ENCODE peak calls at places on chromosomes 11 and 22, in five cellular contexts. N, S, Z, L and Q are unnamed samples.

GRCh38 chr11:94768602-94769511 is 701 bp downstream of the AMOTL1 start:
- DNase-seq in N (no peak), S (no peak), Z (peak), L (no peak), Q (peak)

GRCh38 chr11:21460082-21460481 is 732.8 kb upstream of the ANO5 start:
- DNase-seq in N (no peak), S (no peak), Z (no peak), L (no peak), Q (no peak)

GRCh38 chr11:123197711-123198110 is 2.7 kb upstream of the CLMP start:
- DNase-seq in N (no peak), S (no peak), Z (no peak), L (no peak), Q (peak)

GRCh38 chr11:116535954-116536353 is 236.8 kb downstream of the BUD13 start:
- DNase-seq in N (no peak), S (no peak), Z (no peak), L (no peak), Q (no peak)

GRCh38 chr11:35798983-35799382 is 136.4 kb downstream of the TRIM44 start:
- DNase-seq in N (no peak), S (no peak), Z (no peak), L (no peak), Q (no peak)

GRCh38 chr11:110966131-110966530 is 253.9 kb upstream of the ARHGAP20 start:
- DNase-seq in N (no peak), S (no peak), Z (no peak), L (no peak), Q (no peak)

GRCh38 chr11:79437981-79438630 is 2.7 kb downstream of the TENM4 start:
- DNase-seq in N (no peak), S (no peak), Z (no peak), L (no peak), Q (no peak)

GRCh38 chr11:100396281-100396680 is 290.8 kb upstream of the ARHGAP42 start:
- DNase-seq in N (no peak), S (no peak), Z (no peak), L (no peak), Q (no peak)

GRCh38 chr22:35480143-35480542 is 60.5 kb upstream of the RASD2 start:
- DNase-seq in N (no peak), S (no peak), Z (no peak), L (no peak), Q (no peak)

GRCh38 chr11:75558939-75559843 is 2.9 kb upstream of the SERPINH1 start:
- DNase-seq in N (no peak), S (no peak), Z (no peak), L (no peak), Q (no peak)

GRCh38 chr22:48699531-48699930 is 1128.1 kb downstream of the BRD1 start:
- DNase-seq in N (no peak), S (no peak), Z (no peak), L (no peak), Q (no peak)
- TF ChIP-seq MAX in N (no peak), S (no peak), Z (no peak), L (no peak), Q (no peak)

DNA sequence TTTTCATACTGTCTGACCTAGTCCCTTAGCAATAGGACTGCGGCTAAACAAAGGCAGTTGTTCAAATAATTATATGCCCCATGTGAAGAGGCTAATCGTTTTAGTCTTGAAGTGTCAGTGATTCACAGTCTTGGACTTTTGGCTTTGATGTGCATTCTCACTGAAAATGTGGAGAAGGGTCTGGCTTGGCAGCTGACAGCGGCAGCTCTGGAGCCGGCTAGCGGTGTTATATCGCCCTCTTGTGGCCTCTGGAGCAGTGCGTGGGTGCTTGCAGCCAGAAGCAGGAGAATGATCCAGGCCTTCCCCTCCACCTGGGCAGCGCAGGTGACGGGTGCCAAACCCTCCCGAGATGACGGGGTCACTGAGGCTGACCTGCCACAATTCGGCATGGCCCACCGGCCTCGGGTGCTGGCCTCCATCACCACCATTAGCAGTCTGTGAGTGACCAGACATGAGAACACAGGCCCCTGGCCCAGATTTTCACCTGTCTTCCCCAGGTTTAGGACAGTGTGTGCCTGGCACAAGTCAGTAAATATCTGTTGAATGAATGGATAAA is 90.3 kb upstream of the PITPNB start:
- DNase-seq in N (peak), S (peak), Z (peak), L (peak), Q (peak)
- TF ChIP-seq POLR2A in N (no peak), S (no peak), Z (no peak), L (no peak), Q (no peak)

DNA sequence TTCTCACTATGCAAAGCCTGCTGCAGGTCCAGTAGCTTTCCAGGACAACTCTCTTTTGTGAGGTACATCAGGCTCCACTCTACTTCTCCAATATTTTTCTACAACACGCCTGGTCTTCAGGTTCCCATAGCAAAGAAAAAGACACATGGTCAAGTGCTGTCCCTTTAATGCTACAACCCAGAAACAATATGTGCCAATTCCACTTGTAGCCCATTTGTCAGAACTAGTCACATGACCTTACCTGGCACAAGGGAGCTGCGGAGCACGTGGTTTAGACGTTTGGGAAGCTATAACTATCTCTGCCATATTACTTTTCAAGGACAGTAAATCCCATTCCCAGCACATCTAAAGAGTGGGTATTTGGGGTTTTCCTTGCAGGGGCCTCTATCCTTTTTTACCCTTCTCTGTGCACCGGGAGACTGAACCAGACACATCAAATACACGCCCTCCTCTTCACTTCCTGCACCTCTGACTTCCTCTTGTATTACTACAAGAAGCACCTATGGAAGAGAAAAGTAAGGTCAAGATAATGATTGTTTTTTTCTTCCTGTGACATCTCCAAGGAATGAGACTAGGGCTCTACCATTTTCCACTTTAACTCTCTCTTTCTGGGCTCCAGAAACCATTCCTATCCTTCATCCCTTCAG is 237.6 kb downstream of the ETS1 start:
- DNase-seq in N (no peak), S (no peak), Z (no peak), L (no peak), Q (no peak)
- TF ChIP-seq CTCF in N (no peak), S (no peak), Z (no peak), L (no peak), Q (no peak)

GRCh38 chr11:69497221-69497787 is 15.8 kb downstream of the LINC01488 start:
- DNase-seq in N (peak), S (peak), Z (no peak), L (peak), Q (peak)
- TF ChIP-seq MAX in N (peak), S (peak), Z (no peak), L (peak), Q (no peak)

GRCh38 chr11:506238-506949 is 648 bp downstream of the RNH1 start:
- DNase-seq in N (peak), S (peak), Z (peak), L (peak), Q (peak)

GRCh38 chr11:507727-508515 is 879 bp upstream of the RNH1 start:
- DNase-seq in N (no peak), S (no peak), Z (no peak), L (no peak), Q (no peak)

GRCh38 chr11:508956-509355 is 1.9 kb upstream of the RNH1 start:
- DNase-seq in N (no peak), S (no peak), Z (no peak), L (no peak), Q (no peak)

GRCh38 chr11:504994-505344 is 2.1 kb downstream of the RNH1 start:
- DNase-seq in N (no peak), S (no peak), Z (no peak), L (no peak), Q (no peak)

GRCh38 chr11:506950-507726 is at the start of gene RNH1:
- DNase-seq in N (peak), S (peak), Z (peak), L (peak), Q (peak)
- TF ChIP-seq POLR2A in N (peak), S (peak), Z (no peak), L (peak), Q (peak)

GRCh38 chr11:113363996-113364641 is 23.5 kb upstream of the ANKK1 start:
- DNase-seq in N (no peak), S (no peak), Z (no peak), L (no peak), Q (no peak)
- TF ChIP-seq CTCF in N (no peak), S (no peak), Z (no peak), L (no peak), Q (no peak)

DNA sequence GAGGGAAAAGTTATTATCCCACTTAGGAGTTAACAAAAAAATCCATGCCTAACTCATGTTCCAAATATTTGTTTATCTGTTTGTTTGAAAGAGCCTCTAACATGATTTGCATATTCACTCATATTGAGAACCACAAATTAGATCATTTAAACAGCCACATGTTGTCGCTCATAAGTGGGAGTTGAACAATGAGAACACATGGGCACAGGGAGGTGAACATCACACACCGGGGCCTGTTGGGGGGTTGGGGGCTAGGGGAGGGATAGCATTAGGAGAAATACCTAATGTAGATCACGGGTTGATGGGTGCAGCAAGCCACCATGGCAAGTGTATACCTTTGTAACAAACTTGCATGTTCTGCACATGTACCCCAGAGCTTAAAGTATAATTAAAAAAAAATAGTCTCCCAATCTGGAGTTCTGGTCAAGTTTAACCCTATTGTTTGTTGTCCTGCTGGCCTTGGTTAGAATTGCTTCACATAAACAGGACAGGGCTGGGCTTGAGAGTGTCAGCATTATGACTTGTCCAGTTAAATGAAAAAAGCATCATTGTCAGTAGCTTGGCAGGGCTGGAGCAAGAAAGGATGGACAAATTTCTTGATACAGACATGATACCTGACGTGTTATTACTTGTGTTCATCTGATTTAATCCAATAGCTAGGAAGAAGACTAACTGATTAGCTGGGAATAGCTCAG is 57.8 kb upstream of the PSMA1 start:
- DNase-seq in N (no peak), S (no peak), Z (no peak), L (no peak), Q (no peak)
- TF ChIP-seq MAX in N (no peak), S (no peak), Z (no peak), L (no peak), Q (no peak)

DNA sequence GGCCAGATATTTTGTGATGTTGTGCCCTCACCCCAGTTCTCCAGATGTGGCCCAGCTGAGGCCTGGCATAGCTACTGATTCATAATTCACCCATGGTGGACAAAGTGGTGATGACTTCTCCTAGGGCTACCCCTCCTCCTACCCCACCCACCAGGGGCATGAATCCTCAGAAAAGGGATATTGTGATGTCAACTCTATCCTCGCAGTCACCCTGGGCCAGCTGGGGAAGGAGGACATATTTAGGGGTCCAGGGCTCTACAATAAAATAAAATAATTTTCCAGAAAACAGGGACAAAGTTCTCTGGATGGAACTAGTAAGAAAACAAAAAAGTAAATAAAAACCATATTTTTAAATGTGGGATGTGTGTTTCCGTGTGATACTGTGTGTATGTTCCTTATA is at the start of gene UBQLNL:
- DNase-seq in N (no peak), S (no peak), Z (no peak), L (no peak), Q (no peak)
- TF ChIP-seq POLR2A in N (no peak), S (no peak), Z (no peak), L (no peak), Q (no peak)

GRCh38 chr22:46148885-46149492 is 1.3 kb upstream of the PPARA start:
- DNase-seq in N (no peak), S (no peak), Z (no peak), L (no peak), Q (peak)
- TF ChIP-seq CTCF in N (no peak), S (no peak), Z (no peak), L (no peak), Q (no peak)

GRCh38 chr11:33256808-33257159 is 397 bp upstream of the HIPK3 start:
- DNase-seq in N (no peak), S (no peak), Z (no peak), L (no peak), Q (no peak)

GRCh38 chr11:33257160-33257896 is at the start of gene HIPK3:
- DNase-seq in N (peak), S (no peak), Z (peak), L (peak), Q (peak)

GRCh38 chr11:33259869-33260268 is 2.7 kb downstream of the HIPK3 start:
- DNase-seq in N (no peak), S (no peak), Z (no peak), L (no peak), Q (no peak)

GRCh38 chr11:33257897-33258630 is 883 bp downstream of the HIPK3 start:
- DNase-seq in N (peak), S (peak), Z (peak), L (peak), Q (peak)

GRCh38 chr11:33258631-33259184 is 1.5 kb downstream of the HIPK3 start:
- DNase-seq in N (no peak), S (no peak), Z (no peak), L (peak), Q (no peak)
- TF ChIP-seq MAX in N (no peak), S (no peak), Z (no peak), L (no peak), Q (no peak)